ENCODE peak calls at places on chromosomes 12 and 14, in four cellular contexts. One of them, this sample, is unnamed.

GRCh38 chr14:44988694-44989093 is 26.7 kb downstream of the TOGARAM1 start:
- DNase-seq in coronary artery: no peak
- DNase-seq in mucosa of descending colon: peak
- DNase-seq in astrocyte of the cerebellum: no peak
- DNase-seq in this sample: no peak

GRCh38 chr12:29288031-29288430 is 92.9 kb downstream of the ERGIC2 start:
- DNase-seq in coronary artery: no peak
- DNase-seq in mucosa of descending colon: no peak
- DNase-seq in astrocyte of the cerebellum: no peak
- DNase-seq in this sample: no peak

GRCh38 chr14:49306152-49306751 is 279.9 kb downstream of the RPS29 start:
- DNase-seq in coronary artery: no peak
- DNase-seq in mucosa of descending colon: no peak
- DNase-seq in astrocyte of the cerebellum: peak
- DNase-seq in this sample: no peak

GRCh38 chr12:62760779-62761178 is 174.2 kb downstream of the PPM1H start:
- DNase-seq in coronary artery: no peak
- DNase-seq in mucosa of descending colon: no peak
- DNase-seq in astrocyte of the cerebellum: no peak
- DNase-seq in this sample: no peak

GRCh38 chr14:102917469-102918211 is 4.8 kb upstream of the AMN start:
- DNase-seq in coronary artery: no peak
- DNase-seq in mucosa of descending colon: peak
- DNase-seq in astrocyte of the cerebellum: no peak
- DNase-seq in this sample: peak

GRCh38 chr12:67677166-67677565 is 28.6 kb downstream of the DYRK2 start:
- DNase-seq in coronary artery: no peak
- DNase-seq in mucosa of descending colon: no peak
- DNase-seq in astrocyte of the cerebellum: no peak
- DNase-seq in this sample: no peak

GRCh38 chr12:43104524-43104923 is 447.5 kb downstream of the ADAMTS20 start:
- DNase-seq in coronary artery: no peak
- DNase-seq in mucosa of descending colon: no peak
- DNase-seq in astrocyte of the cerebellum: peak
- DNase-seq in this sample: no peak

GRCh38 chr12:13471471-13471870 is 274.9 kb downstream of the EMP1 start:
- DNase-seq in coronary artery: no peak
- DNase-seq in mucosa of descending colon: no peak
- DNase-seq in astrocyte of the cerebellum: no peak
- DNase-seq in this sample: no peak

GRCh38 chr12:62684586-62685295 is 218.1 kb downstream of the MON2 start:
- DNase-seq in coronary artery: peak
- DNase-seq in mucosa of descending colon: peak
- DNase-seq in astrocyte of the cerebellum: no peak
- DNase-seq in this sample: peak

GRCh38 chr12:6183689-6184441 is 16.3 kb upstream of the CD9 start:
- DNase-seq in coronary artery: peak
- DNase-seq in mucosa of descending colon: peak
- DNase-seq in astrocyte of the cerebellum: no peak
- DNase-seq in this sample: peak

GRCh38 chr14:58942516-58942915 is 246.0 kb upstream of the DAAM1 start:
- DNase-seq in coronary artery: no peak
- DNase-seq in mucosa of descending colon: no peak
- DNase-seq in astrocyte of the cerebellum: no peak
- DNase-seq in this sample: no peak

GRCh38 chr12:69906411-69907216 is 81.6 kb downstream of the MYRFL start:
- DNase-seq in coronary artery: no peak
- DNase-seq in mucosa of descending colon: no peak
- DNase-seq in astrocyte of the cerebellum: no peak
- DNase-seq in this sample: no peak

GRCh38 chr12:2052861-2053674 is at the start of gene CACNA1C:
- DNase-seq in coronary artery: no peak
- DNase-seq in mucosa of descending colon: peak
- DNase-seq in astrocyte of the cerebellum: no peak
- DNase-seq in this sample: peak

GRCh38 chr14:94679941-94680340 is 67.8 kb downstream of the SERPINA3 start:
- DNase-seq in coronary artery: peak
- DNase-seq in mucosa of descending colon: no peak
- DNase-seq in astrocyte of the cerebellum: no peak
- DNase-seq in this sample: no peak

GRCh38 chr12:20508362-20508761 is 140.0 kb downstream of the PDE3A start:
- DNase-seq in coronary artery: no peak
- DNase-seq in mucosa of descending colon: no peak
- DNase-seq in astrocyte of the cerebellum: no peak
- DNase-seq in this sample: no peak

GRCh38 chr12:47651368-47652254 is 54.2 kb downstream of the RPAP3 start:
- DNase-seq in coronary artery: no peak
- DNase-seq in mucosa of descending colon: peak
- DNase-seq in astrocyte of the cerebellum: peak
- DNase-seq in this sample: peak

GRCh38 chr14:20559461-20559904 is 1.4 kb downstream of the RNASE9 start:
- DNase-seq in coronary artery: no peak
- DNase-seq in mucosa of descending colon: no peak
- DNase-seq in astrocyte of the cerebellum: no peak
- DNase-seq in this sample: no peak

GRCh38 chr14:95235351-95235750 is 78.0 kb upstream of the DICER1 start:
- DNase-seq in coronary artery: no peak
- DNase-seq in mucosa of descending colon: no peak
- DNase-seq in astrocyte of the cerebellum: no peak
- DNase-seq in this sample: no peak

GRCh38 chr12:98895086-98895651 is 250.1 kb downstream of the APAF1 start:
- DNase-seq in coronary artery: no peak
- DNase-seq in mucosa of descending colon: no peak
- DNase-seq in astrocyte of the cerebellum: no peak
- DNase-seq in this sample: no peak

GRCh38 chr12:124764451-124764850 is 99.2 kb downstream of the SCARB1 start:
- DNase-seq in coronary artery: no peak
- DNase-seq in mucosa of descending colon: peak
- DNase-seq in astrocyte of the cerebellum: peak
- DNase-seq in this sample: peak

GRCh38 chr14:58716706-58717105 is 78.9 kb downstream of the DACT1 start:
- DNase-seq in coronary artery: no peak
- DNase-seq in mucosa of descending colon: no peak
- DNase-seq in astrocyte of the cerebellum: no peak
- DNase-seq in this sample: no peak

GRCh38 chr12:3680919-3681594 is 71.9 kb downstream of the CRACR2A start:
- DNase-seq in coronary artery: no peak
- DNase-seq in mucosa of descending colon: peak
- DNase-seq in astrocyte of the cerebellum: no peak
- DNase-seq in this sample: peak

GRCh38 chr14:65949711-65950516 is 536.3 kb upstream of the CCDC196 start:
- DNase-seq in coronary artery: no peak
- DNase-seq in mucosa of descending colon: peak
- DNase-seq in astrocyte of the cerebellum: peak
- DNase-seq in this sample: peak

GRCh38 chr12:27898022-27898421 is 74.5 kb downstream of the PTHLH start:
- DNase-seq in coronary artery: no peak
- DNase-seq in mucosa of descending colon: no peak
- DNase-seq in astrocyte of the cerebellum: no peak
- DNase-seq in this sample: no peak

GRCh38 chr14:90704362-90705051 is 111.7 kb downstream of the TTC7B start:
- DNase-seq in coronary artery: no peak
- DNase-seq in mucosa of descending colon: no peak
- DNase-seq in astrocyte of the cerebellum: no peak
- DNase-seq in this sample: no peak

GRCh38 chr14:70640938-70641547 is 673 bp upstream of the TTC9 start:
- DNase-seq in coronary artery: no peak
- DNase-seq in mucosa of descending colon: peak
- DNase-seq in astrocyte of the cerebellum: no peak
- DNase-seq in this sample: peak

GRCh38 chr12:89135976-89136634 is 216.2 kb downstream of the DUSP6 start:
- DNase-seq in coronary artery: no peak
- DNase-seq in mucosa of descending colon: no peak
- DNase-seq in astrocyte of the cerebellum: no peak
- DNase-seq in this sample: no peak

GRCh38 chr14:77270361-77271112 is 469 bp downstream of the NGB start:
- DNase-seq in coronary artery: no peak
- DNase-seq in mucosa of descending colon: no peak
- DNase-seq in astrocyte of the cerebellum: no peak
- DNase-seq in this sample: no peak

GRCh38 chr12:28711411-28711810 is 437.7 kb upstream of the FAR2 start:
- DNase-seq in coronary artery: no peak
- DNase-seq in mucosa of descending colon: no peak
- DNase-seq in astrocyte of the cerebellum: no peak
- DNase-seq in this sample: no peak

GRCh38 chr14:96145116-96145864 is 59.3 kb upstream of the BDKRB2 start:
- DNase-seq in coronary artery: no peak
- DNase-seq in mucosa of descending colon: no peak
- DNase-seq in astrocyte of the cerebellum: peak
- DNase-seq in this sample: no peak

GRCh38 chr12:536751-537150 is 77.0 kb downstream of the B4GALNT3 start:
- DNase-seq in coronary artery: no peak
- DNase-seq in mucosa of descending colon: no peak
- DNase-seq in astrocyte of the cerebellum: no peak
- DNase-seq in this sample: no peak

GRCh38 chr12:534216-534615 is 74.5 kb downstream of the B4GALNT3 start:
- DNase-seq in coronary artery: no peak
- DNase-seq in mucosa of descending colon: no peak
- DNase-seq in astrocyte of the cerebellum: no peak
- DNase-seq in this sample: no peak

GRCh38 chr12:533718-534117 is 74.0 kb downstream of the B4GALNT3 start:
- DNase-seq in coronary artery: no peak
- DNase-seq in mucosa of descending colon: no peak
- DNase-seq in astrocyte of the cerebellum: no peak
- DNase-seq in this sample: no peak

GRCh38 chr12:532908-533565 is 73.3 kb downstream of the B4GALNT3 start:
- DNase-seq in coronary artery: no peak
- DNase-seq in mucosa of descending colon: no peak
- DNase-seq in astrocyte of the cerebellum: no peak
- DNase-seq in this sample: no peak

DNA sequence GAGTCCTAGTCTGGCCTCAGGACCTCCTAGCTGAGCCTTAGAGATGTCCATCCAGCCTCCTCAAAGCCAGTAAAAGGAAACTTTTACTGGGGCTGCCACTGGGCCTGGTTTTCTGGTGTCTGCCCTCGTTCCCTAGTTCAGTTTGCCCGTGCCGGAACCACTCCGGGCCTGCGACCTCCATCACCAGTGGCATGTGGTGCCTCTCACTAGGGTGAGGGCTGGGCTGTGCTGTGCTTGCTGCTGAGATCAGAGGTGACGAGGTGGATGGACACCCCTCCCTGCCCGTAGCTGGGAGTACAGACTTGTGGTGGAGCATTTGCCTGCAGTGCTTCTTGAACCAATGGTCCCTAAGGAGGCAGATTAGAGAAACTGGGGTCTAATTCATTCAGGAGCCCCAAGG is 75.7 kb downstream of the B4GALNT3 start:
- DNase-seq in coronary artery: no peak
- DNase-seq in mucosa of descending colon: no peak
- DNase-seq in astrocyte of the cerebellum: no peak
- DNase-seq in this sample: no peak
- TF ChIP-seq CTCF in coronary artery: no peak
- TF ChIP-seq CTCF in mucosa of descending colon: no peak
- TF ChIP-seq CTCF in astrocyte of the cerebellum: no peak
- TF ChIP-seq CTCF in this sample: no peak

DNA sequence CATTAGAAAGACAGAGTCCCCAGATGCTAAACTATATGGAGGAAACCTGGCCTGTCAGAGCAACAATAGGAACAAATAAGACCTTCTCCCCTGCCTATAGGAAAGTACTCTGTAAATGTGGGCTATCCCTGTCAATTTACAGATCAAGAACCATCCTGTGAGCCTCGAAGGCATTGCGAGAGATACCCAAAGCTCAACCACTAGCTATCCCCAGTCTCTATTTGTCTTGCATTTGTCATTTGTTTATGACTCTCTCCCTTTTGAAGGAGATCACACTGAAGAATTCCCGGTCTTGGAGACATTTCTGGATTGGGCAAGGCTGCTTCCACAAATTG is 42.7 kb upstream of the DHRS4 start:
- DNase-seq in coronary artery: no peak
- DNase-seq in mucosa of descending colon: no peak
- DNase-seq in astrocyte of the cerebellum: no peak
- DNase-seq in this sample: no peak
- TF ChIP-seq CTCF in coronary artery: no peak
- TF ChIP-seq CTCF in mucosa of descending colon: no peak
- TF ChIP-seq CTCF in astrocyte of the cerebellum: no peak
- TF ChIP-seq CTCF in this sample: no peak

DNA sequence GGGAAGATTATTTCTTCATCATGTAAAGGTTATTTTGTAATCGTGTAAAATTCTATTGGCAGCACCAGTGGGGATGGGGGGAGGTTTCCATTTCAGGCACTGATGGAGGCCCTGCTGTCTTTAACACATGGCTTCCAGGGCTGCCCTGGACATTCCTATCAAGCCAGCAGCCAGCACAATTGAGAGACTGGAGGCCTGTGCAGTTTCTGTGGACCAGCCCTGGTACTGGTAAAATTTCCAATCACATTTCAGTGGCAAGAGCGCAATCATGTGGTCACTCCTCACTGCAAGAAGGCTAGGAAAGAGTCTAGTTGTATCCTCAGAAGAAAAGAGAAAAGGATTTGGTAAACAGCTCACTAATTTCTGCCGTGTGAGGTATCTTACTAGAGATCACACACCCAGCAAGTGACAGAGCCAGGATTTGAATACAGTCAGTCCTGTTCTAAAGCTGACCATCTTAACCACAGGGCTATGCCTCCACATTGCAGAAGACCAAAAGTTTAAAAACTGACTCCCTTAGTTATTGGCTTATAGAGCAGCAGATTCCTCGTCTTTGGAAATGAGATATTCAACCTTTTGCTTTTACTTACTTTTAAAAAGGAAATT is 179.4 kb upstream of the ARHGAP5 start:
- DNase-seq in coronary artery: no peak
- DNase-seq in mucosa of descending colon: peak
- DNase-seq in astrocyte of the cerebellum: no peak
- DNase-seq in this sample: no peak
- TF ChIP-seq CTCF in coronary artery: no peak
- TF ChIP-seq CTCF in mucosa of descending colon: no peak
- TF ChIP-seq CTCF in astrocyte of the cerebellum: no peak
- TF ChIP-seq CTCF in this sample: no peak

GRCh38 chr14:68896132-68896531 is 83.0 kb downstream of the ACTN1 start:
- DNase-seq in coronary artery: peak
- DNase-seq in mucosa of descending colon: no peak
- DNase-seq in astrocyte of the cerebellum: no peak
- DNase-seq in this sample: no peak
- TF ChIP-seq CTCF in coronary artery: no peak
- TF ChIP-seq CTCF in mucosa of descending colon: no peak
- TF ChIP-seq CTCF in astrocyte of the cerebellum: peak
- TF ChIP-seq CTCF in this sample: no peak